ENCODE peak calls at places on chromosomes 5 and 9, in seven cellular contexts. One of them, this sample, is unnamed.

GRCh38 chr5:132381614-132382013 is 12.1 kb downstream of the SLC22A5 start:
- DNase-seq in vagina: no peak
- DNase-seq in foreskin fibroblast: no peak
- DNase-seq in astrocyte of the cerebellum: no peak
- DNase-seq in DND-41: no peak
- DNase-seq in Peyer's patch: no peak
- DNase-seq in hepatocyte: no peak
- DNase-seq in this sample: no peak

GRCh38 chr5:134005415-134006118 is 792 bp upstream of the VDAC1 start:
- DNase-seq in vagina: no peak
- DNase-seq in foreskin fibroblast: no peak
- DNase-seq in DND-41: no peak
- DNase-seq in hepatocyte: peak
- DNase-seq in Peyer's patch: peak
- DNase-seq in astrocyte of the cerebellum: no peak
- DNase-seq in this sample: no peak

GRCh38 chr5:79109527-79110492 is 1.8 kb upstream of the BHMT start:
- DNase-seq in astrocyte of the cerebellum: no peak
- DNase-seq in Peyer's patch: peak
- DNase-seq in vagina: no peak
- DNase-seq in foreskin fibroblast: no peak
- DNase-seq in DND-41: no peak
- DNase-seq in hepatocyte: peak
- DNase-seq in this sample: no peak

GRCh38 chr9:2271426-2271825 is 256.3 kb downstream of the SMARCA2 start:
- DNase-seq in hepatocyte: no peak
- DNase-seq in DND-41: peak
- DNase-seq in Peyer's patch: peak
- DNase-seq in astrocyte of the cerebellum: no peak
- DNase-seq in foreskin fibroblast: no peak
- DNase-seq in vagina: no peak
- DNase-seq in this sample: peak

GRCh38 chr5:164010900-164011299 is 505.5 kb downstream of the MAT2B start:
- DNase-seq in Peyer's patch: no peak
- DNase-seq in DND-41: no peak
- DNase-seq in hepatocyte: no peak
- DNase-seq in vagina: no peak
- DNase-seq in astrocyte of the cerebellum: no peak
- DNase-seq in foreskin fibroblast: no peak
- DNase-seq in this sample: no peak

GRCh38 chr9:38233796-38234355 is 158.6 kb upstream of the ALDH1B1 start:
- DNase-seq in foreskin fibroblast: no peak
- DNase-seq in DND-41: no peak
- DNase-seq in vagina: peak
- DNase-seq in Peyer's patch: no peak
- DNase-seq in astrocyte of the cerebellum: no peak
- DNase-seq in hepatocyte: no peak
- DNase-seq in this sample: no peak

GRCh38 chr5:150153957-150154617 is 1.6 kb downstream of the PDGFRB start:
- DNase-seq in astrocyte of the cerebellum: peak
- DNase-seq in DND-41: peak
- DNase-seq in vagina: no peak
- DNase-seq in foreskin fibroblast: peak
- DNase-seq in hepatocyte: peak
- DNase-seq in Peyer's patch: no peak
- DNase-seq in this sample: no peak

GRCh38 chr9:122005597-122005996 is 87.5 kb downstream of the TTLL11 start:
- DNase-seq in vagina: peak
- DNase-seq in astrocyte of the cerebellum: no peak
- DNase-seq in Peyer's patch: no peak
- DNase-seq in hepatocyte: peak
- DNase-seq in foreskin fibroblast: peak
- DNase-seq in DND-41: no peak
- DNase-seq in this sample: no peak

GRCh38 chr5:78691073-78691960 is 42.7 kb upstream of the LHFPL2 start:
- DNase-seq in vagina: no peak
- DNase-seq in hepatocyte: no peak
- DNase-seq in DND-41: no peak
- DNase-seq in foreskin fibroblast: no peak
- DNase-seq in astrocyte of the cerebellum: no peak
- DNase-seq in Peyer's patch: no peak
- DNase-seq in this sample: no peak

GRCh38 chr5:144276034-144276822 is 105.6 kb downstream of the KCTD16 start:
- DNase-seq in astrocyte of the cerebellum: peak
- DNase-seq in DND-41: no peak
- DNase-seq in Peyer's patch: no peak
- DNase-seq in foreskin fibroblast: no peak
- DNase-seq in hepatocyte: no peak
- DNase-seq in vagina: no peak
- DNase-seq in this sample: no peak

GRCh38 chr5:91179018-91179417 is 204.1 kb downstream of the ARRDC3 start:
- DNase-seq in foreskin fibroblast: no peak
- DNase-seq in astrocyte of the cerebellum: no peak
- DNase-seq in vagina: no peak
- DNase-seq in hepatocyte: no peak
- DNase-seq in Peyer's patch: no peak
- DNase-seq in DND-41: no peak
- DNase-seq in this sample: no peak

GRCh38 chr5:179699640-179700298 is 1.0 kb downstream of the CANX start:
- DNase-seq in DND-41: peak
- DNase-seq in foreskin fibroblast: no peak
- DNase-seq in hepatocyte: peak
- DNase-seq in vagina: no peak
- DNase-seq in Peyer's patch: peak
- DNase-seq in astrocyte of the cerebellum: no peak
- DNase-seq in this sample: no peak

GRCh38 chr5:160432188-160432587 is 10.5 kb downstream of the PTTG1 start:
- DNase-seq in Peyer's patch: no peak
- DNase-seq in hepatocyte: no peak
- DNase-seq in astrocyte of the cerebellum: no peak
- DNase-seq in foreskin fibroblast: no peak
- DNase-seq in DND-41: no peak
- DNase-seq in vagina: no peak
- DNase-seq in this sample: no peak

GRCh38 chr5:113147088-113147487 is 170.5 kb downstream of the DCP2 start:
- DNase-seq in DND-41: no peak
- DNase-seq in Peyer's patch: no peak
- DNase-seq in vagina: no peak
- DNase-seq in hepatocyte: peak
- DNase-seq in astrocyte of the cerebellum: no peak
- DNase-seq in foreskin fibroblast: peak
- DNase-seq in this sample: no peak

GRCh38 chr5:179783128-179783527 is 10.7 kb upstream of the LTC4S start:
- DNase-seq in DND-41: no peak
- DNase-seq in astrocyte of the cerebellum: no peak
- DNase-seq in foreskin fibroblast: no peak
- DNase-seq in vagina: no peak
- DNase-seq in hepatocyte: no peak
- DNase-seq in Peyer's patch: no peak
- DNase-seq in this sample: no peak

GRCh38 chr5:50744761-50745160 is 78.3 kb downstream of the PARP8 start:
- DNase-seq in foreskin fibroblast: peak
- DNase-seq in DND-41: no peak
- DNase-seq in hepatocyte: peak
- DNase-seq in Peyer's patch: no peak
- DNase-seq in astrocyte of the cerebellum: peak
- DNase-seq in vagina: no peak
- DNase-seq in this sample: no peak

GRCh38 chr9:1880038-1880565 is 135.0 kb upstream of the SMARCA2 start:
- DNase-seq in DND-41: no peak
- DNase-seq in Peyer's patch: no peak
- DNase-seq in foreskin fibroblast: no peak
- DNase-seq in hepatocyte: no peak
- DNase-seq in astrocyte of the cerebellum: no peak
- DNase-seq in vagina: no peak
- DNase-seq in this sample: peak

GRCh38 chr9:131951905-131952304 is 127.8 kb downstream of the MED27 start:
- DNase-seq in hepatocyte: no peak
- DNase-seq in astrocyte of the cerebellum: peak
- DNase-seq in vagina: no peak
- DNase-seq in Peyer's patch: no peak
- DNase-seq in DND-41: no peak
- DNase-seq in foreskin fibroblast: peak
- DNase-seq in this sample: no peak

GRCh38 chr9:80496901-80497565 is 925.3 kb downstream of the TLE4 start:
- DNase-seq in Peyer's patch: no peak
- DNase-seq in DND-41: no peak
- DNase-seq in vagina: no peak
- DNase-seq in foreskin fibroblast: no peak
- DNase-seq in astrocyte of the cerebellum: no peak
- DNase-seq in hepatocyte: no peak
- DNase-seq in this sample: no peak

GRCh38 chr5:67774796-67775195 is 440.8 kb upstream of the PIK3R1 start:
- DNase-seq in hepatocyte: no peak
- DNase-seq in foreskin fibroblast: no peak
- DNase-seq in Peyer's patch: no peak
- DNase-seq in DND-41: no peak
- DNase-seq in vagina: no peak
- DNase-seq in astrocyte of the cerebellum: no peak
- DNase-seq in this sample: no peak

GRCh38 chr9:347667-348292 is 133.1 kb downstream of the DOCK8 start:
- DNase-seq in DND-41: no peak
- DNase-seq in Peyer's patch: no peak
- DNase-seq in hepatocyte: peak
- DNase-seq in vagina: no peak
- DNase-seq in astrocyte of the cerebellum: peak
- DNase-seq in foreskin fibroblast: peak
- DNase-seq in this sample: no peak

GRCh38 chr9:113993838-113994540 is 84.1 kb downstream of the AMBP start:
- DNase-seq in DND-41: no peak
- DNase-seq in astrocyte of the cerebellum: peak
- DNase-seq in foreskin fibroblast: no peak
- DNase-seq in hepatocyte: no peak
- DNase-seq in Peyer's patch: peak
- DNase-seq in vagina: no peak
- DNase-seq in this sample: no peak

GRCh38 chr5:62111428-62111827 is 194.6 kb upstream of the KIF2A start:
- DNase-seq in DND-41: no peak
- DNase-seq in hepatocyte: no peak
- DNase-seq in foreskin fibroblast: no peak
- DNase-seq in Peyer's patch: no peak
- DNase-seq in astrocyte of the cerebellum: no peak
- DNase-seq in vagina: no peak
- DNase-seq in this sample: no peak

GRCh38 chr5:102937916-102938315 is 182.0 kb downstream of the GIN1 start:
- DNase-seq in hepatocyte: no peak
- DNase-seq in DND-41: no peak
- DNase-seq in foreskin fibroblast: no peak
- DNase-seq in astrocyte of the cerebellum: no peak
- DNase-seq in vagina: no peak
- DNase-seq in Peyer's patch: no peak
- DNase-seq in this sample: no peak

GRCh38 chr5:151477106-151477505 is 29.7 kb downstream of the SLC36A1 start:
- DNase-seq in Peyer's patch: no peak
- DNase-seq in foreskin fibroblast: peak
- DNase-seq in DND-41: no peak
- DNase-seq in vagina: no peak
- DNase-seq in astrocyte of the cerebellum: no peak
- DNase-seq in hepatocyte: no peak
- DNase-seq in this sample: no peak

GRCh38 chr5:144460608-144461007 is 289.9 kb downstream of the KCTD16 start:
- DNase-seq in Peyer's patch: no peak
- DNase-seq in DND-41: no peak
- DNase-seq in vagina: no peak
- DNase-seq in hepatocyte: no peak
- DNase-seq in foreskin fibroblast: no peak
- DNase-seq in astrocyte of the cerebellum: no peak
- DNase-seq in this sample: no peak

GRCh38 chr9:82810902-82811301 is 252.0 kb downstream of the RASEF start:
- DNase-seq in hepatocyte: peak
- DNase-seq in vagina: no peak
- DNase-seq in astrocyte of the cerebellum: peak
- DNase-seq in Peyer's patch: no peak
- DNase-seq in foreskin fibroblast: no peak
- DNase-seq in DND-41: no peak
- DNase-seq in this sample: no peak

GRCh38 chr9:82808478-82808877 is 254.5 kb downstream of the RASEF start:
- DNase-seq in vagina: no peak
- DNase-seq in DND-41: no peak
- DNase-seq in astrocyte of the cerebellum: no peak
- DNase-seq in hepatocyte: no peak
- DNase-seq in foreskin fibroblast: no peak
- DNase-seq in Peyer's patch: no peak
- DNase-seq in this sample: no peak

GRCh38 chr9:82799300-82799699 is 263.6 kb downstream of the RASEF start:
- DNase-seq in foreskin fibroblast: no peak
- DNase-seq in hepatocyte: no peak
- DNase-seq in Peyer's patch: no peak
- DNase-seq in DND-41: no peak
- DNase-seq in astrocyte of the cerebellum: no peak
- DNase-seq in vagina: no peak
- DNase-seq in this sample: no peak

DNA sequence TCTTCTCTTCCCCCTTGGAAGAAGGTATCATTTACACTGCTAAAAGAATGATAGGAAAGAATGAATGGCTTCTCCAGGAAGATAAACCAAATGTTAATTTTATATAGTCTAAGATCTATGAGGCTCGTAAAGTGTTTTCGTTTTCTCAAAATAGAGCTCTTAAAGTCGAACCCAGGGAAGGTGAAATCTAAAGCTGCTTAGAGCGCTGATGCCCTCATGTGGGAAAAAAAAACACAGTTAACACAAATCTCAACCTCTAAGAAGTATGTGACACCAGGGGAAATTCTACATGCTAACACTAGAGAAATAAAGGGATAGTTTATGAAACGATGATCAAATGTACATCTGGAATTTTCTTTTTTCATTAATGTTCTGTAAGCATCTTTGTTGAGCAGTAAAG is 257.9 kb downstream of the RASEF start:
- DNase-seq in astrocyte of the cerebellum: no peak
- DNase-seq in DND-41: no peak
- DNase-seq in hepatocyte: no peak
- DNase-seq in vagina: no peak
- DNase-seq in foreskin fibroblast: no peak
- DNase-seq in Peyer's patch: no peak
- DNase-seq in this sample: no peak
- TF ChIP-seq CTCF in astrocyte of the cerebellum: no peak
- TF ChIP-seq CTCF in DND-41: peak
- TF ChIP-seq CTCF in hepatocyte: peak
- TF ChIP-seq CTCF in vagina: no peak
- TF ChIP-seq CTCF in foreskin fibroblast: no peak
- TF ChIP-seq CTCF in Peyer's patch: no peak
- TF ChIP-seq CTCF in this sample: no peak

GRCh38 chr5:141753143-141753970 is 71.3 kb upstream of the ARAP3 start:
- DNase-seq in Peyer's patch: no peak
- DNase-seq in vagina: no peak
- DNase-seq in astrocyte of the cerebellum: no peak
- DNase-seq in DND-41: no peak
- DNase-seq in hepatocyte: no peak
- DNase-seq in foreskin fibroblast: no peak
- DNase-seq in this sample: no peak
- H3K4me3 ChIP-seq in Peyer's patch: no peak
- H3K4me3 ChIP-seq in vagina: no peak
- H3K4me3 ChIP-seq in astrocyte of the cerebellum: no peak
- H3K4me3 ChIP-seq in DND-41: no peak
- H3K4me3 ChIP-seq in hepatocyte: no peak
- H3K4me3 ChIP-seq in foreskin fibroblast: no peak
- H3K4me3 ChIP-seq in this sample: no peak

GRCh38 chr9:97440160-97440559 is 28.3 kb downstream of the TDRD7 start:
- DNase-seq in hepatocyte: no peak
- DNase-seq in vagina: no peak
- DNase-seq in Peyer's patch: no peak
- DNase-seq in astrocyte of the cerebellum: no peak
- DNase-seq in foreskin fibroblast: no peak
- DNase-seq in DND-41: no peak
- DNase-seq in this sample: no peak
- TF ChIP-seq CTCF in hepatocyte: no peak
- TF ChIP-seq CTCF in vagina: no peak
- TF ChIP-seq CTCF in Peyer's patch: no peak
- TF ChIP-seq CTCF in astrocyte of the cerebellum: no peak
- TF ChIP-seq CTCF in foreskin fibroblast: no peak
- TF ChIP-seq CTCF in DND-41: no peak
- TF ChIP-seq CTCF in this sample: no peak

GRCh38 chr5:173050791-173051190 is 5.4 kb upstream of the CREBRF start:
- DNase-seq in hepatocyte: no peak
- DNase-seq in DND-41: no peak
- DNase-seq in vagina: no peak
- DNase-seq in foreskin fibroblast: no peak
- DNase-seq in Peyer's patch: no peak
- DNase-seq in astrocyte of the cerebellum: no peak
- DNase-seq in this sample: no peak
- H3K4me3 ChIP-seq in hepatocyte: no peak
- H3K4me3 ChIP-seq in DND-41: no peak
- H3K4me3 ChIP-seq in vagina: no peak
- H3K4me3 ChIP-seq in foreskin fibroblast: no peak
- H3K4me3 ChIP-seq in Peyer's patch: no peak
- H3K4me3 ChIP-seq in astrocyte of the cerebellum: no peak
- H3K4me3 ChIP-seq in this sample: no peak